ENCODE peak calls at places on chromosomes 12 and 14, in ten cellular contexts. F is NCI-H1092; W is body of pancreas; I is tibial artery; E is sciatic nerve; L is stimulated activated CD4-positive, alpha-beta T cell treated with anti-CD3 and anti-CD28 coated beads, Interleukin-1b, Interleukin-23, amount 100 ng/mL, for 24 hours; V is dorsolateral prefrontal cortex; P is adrenal gland; U is fibroblast of pulmonary artery; N is activated CD8-positive, alpha-beta memory T cell treated with anti-CD3 and anti-CD28 coated beads for 24 hours. O is an unnamed sample.

GRCh38 chr12:82554529-82554928 is 132.2 kb upstream of the TMTC2 start:
- DNase-seq in U (peak; percentile 3), I (no peak), F (no peak), P (no peak), W (no peak), N (no peak), E (no peak), V (no peak), L (no peak), O (no peak)

GRCh38 chr12:58608711-58609110 is 311.6 kb downstream of the LRIG3 start:
- DNase-seq in W (no peak), V (no peak), P (no peak), I (no peak), E (no peak), F (no peak), N (no peak), L (no peak), U (no peak), O (no peak)

GRCh38 chr12:132302466-132303358 is 26.7 kb downstream of the GALNT9 start:
- DNase-seq in V (peak; percentile 36), F (no peak), I (no peak), L (no peak), P (no peak), N (no peak), E (no peak), U (no peak), W (no peak), O (no peak)

GRCh38 chr12:96982671-96983070 is 75.6 kb downstream of the NEDD1 start:
- DNase-seq in V (no peak), F (no peak), I (no peak), E (no peak), L (no peak), W (no peak), U (no peak), P (no peak), N (no peak), O (no peak)

GRCh38 chr12:662541-663292 is 528 bp downstream of the NINJ2 start:
- DNase-seq in L (no peak), P (no peak), F (no peak), V (no peak), E (no peak), U (peak; percentile 43), I (no peak), N (no peak), W (no peak), O (no peak)

GRCh38 chr14:94964181-94964580 is 193.1 kb downstream of the DICER1 start:
- DNase-seq in F (no peak), N (no peak), V (no peak), I (no peak), L (no peak), U (no peak), E (no peak), P (no peak), W (no peak), O (no peak)

GRCh38 chr14:100376751-100377171 is 53.6 kb downstream of the SLC25A47 start:
- DNase-seq in F (no peak), P (no peak), W (no peak), L (no peak), N (no peak), I (no peak), E (no peak), V (no peak), U (no peak), O (peak; percentile 44)

GRCh38 chr12:27969011-27969900 is 3.3 kb downstream of the PTHLH start:
- DNase-seq in F (no peak), N (peak; percentile 59), I (peak; percentile 24), P (no peak), V (no peak), W (no peak), U (no peak), L (no peak), E (peak; percentile 64), O (no peak)

GRCh38 chr12:101552277-101552676 is 42.5 kb upstream of the MYBPC1 start:
- DNase-seq in V (no peak), E (no peak), L (no peak), N (no peak), I (no peak), P (peak; percentile 30), W (peak; percentile 4), F (no peak), U (peak; percentile 33), O (no peak)

GRCh38 chr12:6935551-6936377 is 7.9 kb upstream of the RNU7-1 start:
- DNase-seq in U (no peak), N (no peak), I (no peak), P (peak; percentile 29), V (no peak), E (no peak), F (no peak), W (no peak), L (no peak), O (no peak)

GRCh38 chr12:112370156-112370555 is 12.1 kb downstream of the HECTD4 start:
- DNase-seq in V (no peak), P (no peak), U (no peak), W (no peak), I (no peak), L (no peak), E (no peak), F (no peak), N (no peak), O (no peak)